ENCODE peak calls at places on chromosomes 6 and 20, in four cellular contexts. T is NT2/D1, C is AG04450, M is colonic mucosa. F is an unnamed sample.

GRCh38 chr20:728022-728944 is 40.0 kb downstream of the SLC52A3 start:
- DNase-seq in M (peak), C (no peak), T (peak), F (peak)

GRCh38 chr6:108395297-108395696 is 100.4 kb downstream of the AFG1L start:
- DNase-seq in T (no peak), C (no peak), M (no peak), F (no peak)

GRCh38 chr6:139409026-139409425 is 34.6 kb upstream of the CITED2 start:
- DNase-seq in M (no peak), C (no peak), T (no peak), F (peak)

GRCh38 chr6:13807691-13808090 is 6.7 kb downstream of the MCUR1 start:
- DNase-seq in C (no peak), T (no peak), M (no peak), F (peak)

GRCh38 chr6:37624606-37625574 is 72.8 kb downstream of the MDGA1 start:
- DNase-seq in M (peak), T (no peak), C (no peak), F (peak)

GRCh38 chr6:43687079-43687436 is 533 bp downstream of the MRPS18A start:
- DNase-seq in T (no peak), C (no peak), M (no peak), F (no peak)

GRCh38 chr6:14371530-14371929 is 254.0 kb downstream of the CD83 start:
- DNase-seq in T (no peak), C (no peak), M (no peak), F (no peak)

GRCh38 chr6:125640441-125641150 is 108.8 kb upstream of the HEY2 start:
- DNase-seq in M (no peak), T (no peak), C (no peak), F (no peak)

GRCh38 chr6:12222405-12223366 is 67.5 kb upstream of the EDN1 start:
- DNase-seq in C (no peak), M (no peak), T (no peak), F (no peak)

GRCh38 chr6:31530659-31531058 is 1.9 kb downstream of the MCCD1 start:
- DNase-seq in M (no peak), C (no peak), T (no peak), F (no peak)

GRCh38 chr6:167567142-167568033 is 242.5 kb downstream of the TTLL2 start:
- DNase-seq in M (peak), C (no peak), T (no peak), F (no peak)

GRCh38 chr6:108203189-108204119 is 37.6 kb downstream of the NR2E1 start:
- DNase-seq in M (no peak), T (no peak), C (no peak), F (peak)

GRCh38 chr6:6752129-6752528 is 163.6 kb downstream of the LY86 start:
- DNase-seq in C (peak), T (no peak), M (peak), F (peak)

GRCh38 chr6:123333000-123333756 is 303.6 kb downstream of the TRDN start:
- DNase-seq in M (no peak), T (no peak), C (no peak), F (no peak)

GRCh38 chr20:46512943-46513844 is at the start of gene ZNF334:
- DNase-seq in T (peak), M (peak), C (no peak), F (peak)

GRCh38 chr6:166751051-166751595 is 124.1 kb upstream of the RPS6KA2 start:
- DNase-seq in M (no peak), C (no peak), T (no peak), F (no peak)

GRCh38 chr20:23666189-23666588 is 22.6 kb downstream of the CST4 start:
- DNase-seq in M (no peak), T (no peak), C (no peak), F (peak)

GRCh38 chr20:44785768-44786167 is 24.6 kb downstream of the RIMS4 start:
- DNase-seq in M (no peak), C (no peak), T (no peak), F (no peak)

GRCh38 chr20:34824026-34824860 is 1.2 kb downstream of the NCOA6 start:
- DNase-seq in C (no peak), M (peak), T (peak), F (peak)

GRCh38 chr6:17580518-17581048 is 19.5 kb upstream of the FAM8A1 start:
- DNase-seq in M (no peak), T (no peak), C (no peak), F (peak)

GRCh38 chr6:40894962-40895799 is 143.8 kb downstream of the UNC5CL start:
- DNase-seq in C (peak), T (peak), M (peak), F (peak)

GRCh38 chr6:92121228-92121627 is 1298.1 kb downstream of the EPHA7 start:
- DNase-seq in C (no peak), T (no peak), M (no peak), F (no peak)

GRCh38 chr6:98200084-98200483 is 634.3 kb upstream of the POU3F2 start:
- DNase-seq in M (no peak), T (no peak), C (no peak), F (no peak)

GRCh38 chr20:33006776-33007375 is 628 bp upstream of the BPIFB2 start:
- DNase-seq in T (no peak), C (no peak), M (no peak), F (no peak)

GRCh38 chr6:1993049-1993448 is 252.4 kb downstream of the GMDS start:
- DNase-seq in M (no peak), T (no peak), C (peak), F (peak)

GRCh38 chr20:48217191-48217590 is 431.9 kb upstream of the SULF2 start:
- DNase-seq in C (no peak), M (no peak), T (no peak), F (no peak)

GRCh38 chr20:48754269-48754668 is 73.5 kb downstream of the PREX1 start:
- DNase-seq in M (no peak), T (no peak), C (no peak), F (no peak)

GRCh38 chr6:170080828-170081368 is 210.0 kb downstream of the DLL1 start:
- DNase-seq in M (no peak), T (no peak), C (no peak), F (no peak)

GRCh38 chr6:166005846-166006592 is 161.6 kb downstream of the TBXT start:
- DNase-seq in M (peak), T (no peak), C (no peak), F (peak)

GRCh38 chr6:140773276-140773675 is 1359.4 kb upstream of the GJE1 start:
- DNase-seq in C (no peak), M (no peak), T (no peak), F (peak)

GRCh38 chr6:16055852-16056251 is 73.0 kb upstream of the MYLIP start:
- DNase-seq in T (no peak), M (no peak), C (no peak), F (no peak)

GRCh38 chr20:33561981-33562601 is 72.2 kb downstream of the CBFA2T2 start:
- DNase-seq in C (peak), M (peak), T (no peak), F (peak)

GRCh38 chr6:169071394-169071793 is 182.3 kb downstream of the THBS2 start:
- DNase-seq in M (no peak), C (no peak), T (no peak), F (no peak)

GRCh38 chr20:36408219-36408618 is 102.1 kb downstream of the DLGAP4 start:
- DNase-seq in M (peak), T (no peak), C (no peak), F (peak)

GRCh38 chr6:24227556-24227955 is 101.5 kb downstream of the NRSN1 start:
- DNase-seq in C (no peak), M (no peak), T (no peak), F (no peak)

GRCh38 chr6:43355862-43356590 is 13.4 kb downstream of the ZNF318 start:
- DNase-seq in T (no peak), M (no peak), C (no peak), F (peak)

GRCh38 chr20:61678437-61678836 is 387.2 kb downstream of the TAF4 start:
- DNase-seq in M (no peak), T (no peak), C (no peak), F (no peak)

GRCh38 chr6:74518035-74518434 is 687.8 kb downstream of the COL12A1 start:
- DNase-seq in T (no peak), C (no peak), M (no peak), F (no peak)

F was measured in iris pigment epithelial cell.